ENCODE peak calls at places on chromosomes 12 and 14, in four cellular contexts. One of them, this sample, is unnamed.

GRCh38 chr12:114690267-114691135 is 6.5 kb upstream of the TBX3 start:
- DNase-seq in ovary: no peak
- DNase-seq in esophagus muscularis mucosa: no peak
- DNase-seq in tibial nerve: no peak
- DNase-seq in this sample: no peak

GRCh38 chr14:59060841-59061240 is 127.6 kb upstream of the DAAM1 start:
- DNase-seq in ovary: no peak
- DNase-seq in esophagus muscularis mucosa: no peak
- DNase-seq in tibial nerve: no peak
- DNase-seq in this sample: no peak

GRCh38 chr12:96981053-96981452 is 74.0 kb downstream of the NEDD1 start:
- DNase-seq in ovary: no peak
- DNase-seq in esophagus muscularis mucosa: no peak
- DNase-seq in tibial nerve: no peak
- DNase-seq in this sample: no peak

GRCh38 chr12:88248606-88249005 is 106.5 kb downstream of the TMTC3 start:
- DNase-seq in ovary: no peak
- DNase-seq in esophagus muscularis mucosa: no peak
- DNase-seq in tibial nerve: no peak
- DNase-seq in this sample: no peak

GRCh38 chr14:97634786-97635185 is 837.6 kb downstream of the VRK1 start:
- DNase-seq in ovary: no peak
- DNase-seq in esophagus muscularis mucosa: no peak
- DNase-seq in tibial nerve: no peak
- DNase-seq in this sample: no peak

GRCh38 chr12:113559466-113559865 is 87.8 kb upstream of the LHX5 start:
- DNase-seq in ovary: no peak
- DNase-seq in esophagus muscularis mucosa: no peak
- DNase-seq in tibial nerve: no peak
- DNase-seq in this sample: no peak

GRCh38 chr12:66742508-66743367 is 63.9 kb upstream of the GRIP1 start:
- DNase-seq in ovary: no peak
- DNase-seq in esophagus muscularis mucosa: no peak
- DNase-seq in tibial nerve: no peak
- DNase-seq in this sample: no peak

GRCh38 chr12:120474092-120474960 is 4.8 kb upstream of the SRSF9 start:
- DNase-seq in ovary: no peak
- DNase-seq in esophagus muscularis mucosa: no peak
- DNase-seq in tibial nerve: no peak
- DNase-seq in this sample: no peak

GRCh38 chr12:27511031-27511722 is 12.8 kb upstream of the PPFIBP1 start:
- DNase-seq in ovary: no peak
- DNase-seq in esophagus muscularis mucosa: no peak
- DNase-seq in tibial nerve: no peak
- DNase-seq in this sample: no peak

GRCh38 chr12:77087427-77087826 is 22.1 kb upstream of the E2F7 start:
- DNase-seq in ovary: no peak
- DNase-seq in esophagus muscularis mucosa: no peak
- DNase-seq in tibial nerve: no peak
- DNase-seq in this sample: no peak

GRCh38 chr12:62190081-62190480 is 70.1 kb upstream of the USP15 start:
- DNase-seq in ovary: no peak
- DNase-seq in esophagus muscularis mucosa: no peak
- DNase-seq in tibial nerve: no peak
- DNase-seq in this sample: no peak

GRCh38 chr14:37230551-37231194 is 32.9 kb downstream of the MIPOL1 start:
- DNase-seq in ovary: no peak
- DNase-seq in esophagus muscularis mucosa: no peak
- DNase-seq in tibial nerve: peak; percentile 44
- DNase-seq in this sample: no peak

GRCh38 chr14:20988717-20989116 is 1.1 kb upstream of the METTL17 start:
- DNase-seq in ovary: peak; percentile 25
- DNase-seq in esophagus muscularis mucosa: no peak
- DNase-seq in tibial nerve: no peak
- DNase-seq in this sample: no peak
- H3K4me3 ChIP-seq in ovary: no peak overlapping the region
- H3K4me3 ChIP-seq in esophagus muscularis mucosa: no peak overlapping the region
- H3K4me3 ChIP-seq in tibial nerve: no peak overlapping the region
- H3K4me3 ChIP-seq in this sample: no peak overlapping the region

GRCh38 chr14:73789996-73790581 is 61.5 kb upstream of the PTGR2 start:
- DNase-seq in ovary: peak; percentile 69
- DNase-seq in esophagus muscularis mucosa: no peak
- DNase-seq in tibial nerve: peak; percentile 73
- DNase-seq in this sample: peak; percentile 95
- TF ChIP-seq POLR2A in ovary: peak; percentile 58
- TF ChIP-seq POLR2A in esophagus muscularis mucosa: peak; percentile 59
- TF ChIP-seq POLR2A in tibial nerve: no peak
- TF ChIP-seq POLR2A in this sample: peak; percentile 69

GRCh38 chr14:33510991-33511390 is 439.9 kb downstream of the EGLN3 start:
- DNase-seq in ovary: no peak
- DNase-seq in esophagus muscularis mucosa: no peak
- DNase-seq in tibial nerve: no peak
- DNase-seq in this sample: no peak

GRCh38 chr14:33515441-33515840 is 435.4 kb downstream of the EGLN3 start:
- DNase-seq in ovary: no peak
- DNase-seq in esophagus muscularis mucosa: no peak
- DNase-seq in tibial nerve: no peak
- DNase-seq in this sample: no peak

GRCh38 chr14:33512201-33512600 is 438.7 kb downstream of the EGLN3 start:
- DNase-seq in ovary: no peak
- DNase-seq in esophagus muscularis mucosa: no peak
- DNase-seq in tibial nerve: no peak
- DNase-seq in this sample: no peak

GRCh38 chr14:33516898-33517436 is 433.9 kb downstream of the EGLN3 start:
- DNase-seq in ovary: no peak
- DNase-seq in esophagus muscularis mucosa: no peak
- DNase-seq in tibial nerve: no peak
- DNase-seq in this sample: no peak

GRCh38 chr14:33515899-33516298 is 435.0 kb downstream of the EGLN3 start:
- DNase-seq in ovary: no peak
- DNase-seq in esophagus muscularis mucosa: no peak
- DNase-seq in tibial nerve: no peak
- DNase-seq in this sample: no peak
- TF ChIP-seq EP300 in ovary: no peak
- TF ChIP-seq EP300 in esophagus muscularis mucosa: no peak
- TF ChIP-seq EP300 in tibial nerve: no peak
- TF ChIP-seq EP300 in this sample: no peak

DNA sequence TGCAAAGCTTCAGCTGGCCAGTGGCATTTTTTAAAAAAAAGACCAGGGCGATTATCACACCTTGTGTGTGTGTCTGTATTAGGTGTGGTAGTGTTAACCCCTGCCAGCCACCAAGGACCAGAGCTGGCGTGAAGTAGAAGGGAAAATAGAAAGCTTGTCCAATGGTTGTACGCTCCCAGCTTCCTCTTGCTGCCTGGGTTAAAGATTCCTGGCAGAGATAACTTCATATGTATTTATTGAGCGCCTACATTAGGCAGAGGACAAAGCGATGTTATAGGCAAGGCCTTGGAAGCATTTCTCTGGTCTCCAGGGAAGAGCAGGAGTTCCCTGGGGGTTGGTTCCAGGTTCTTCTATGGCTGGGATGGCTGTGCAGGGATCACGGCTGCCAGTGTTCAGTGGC is 3.2 kb downstream of the JDP2 start:
- DNase-seq in ovary: no peak
- DNase-seq in esophagus muscularis mucosa: no peak
- DNase-seq in tibial nerve: no peak
- DNase-seq in this sample: no peak
- H3K4me3 ChIP-seq in ovary: no peak overlapping the region
- H3K4me3 ChIP-seq in esophagus muscularis mucosa: peak overlapping the region; percentile 83
- H3K4me3 ChIP-seq in tibial nerve: peak overlapping the region; percentile 19
- H3K4me3 ChIP-seq in this sample: no peak overlapping the region

GRCh38 chr14:24093901-24094838 is at the start of gene PCK2:
- DNase-seq in ovary: peak; percentile 81
- DNase-seq in esophagus muscularis mucosa: peak; percentile 98
- DNase-seq in tibial nerve: peak; percentile 90
- DNase-seq in this sample: peak; percentile 98
- TF ChIP-seq POLR2A in ovary: peak; percentile 48
- TF ChIP-seq POLR2A in esophagus muscularis mucosa: peak; percentile 37
- TF ChIP-seq POLR2A in tibial nerve: no peak
- TF ChIP-seq POLR2A in this sample: no peak

GRCh38 chr12:90428881-90429280 is 526.1 kb downstream of the CCER1 start:
- DNase-seq in ovary: no peak
- DNase-seq in esophagus muscularis mucosa: no peak
- DNase-seq in tibial nerve: no peak
- DNase-seq in this sample: no peak

GRCh38 chr12:90423965-90424364 is 531.0 kb downstream of the CCER1 start:
- DNase-seq in ovary: no peak
- DNase-seq in esophagus muscularis mucosa: no peak
- DNase-seq in tibial nerve: no peak
- DNase-seq in this sample: no peak

DNA sequence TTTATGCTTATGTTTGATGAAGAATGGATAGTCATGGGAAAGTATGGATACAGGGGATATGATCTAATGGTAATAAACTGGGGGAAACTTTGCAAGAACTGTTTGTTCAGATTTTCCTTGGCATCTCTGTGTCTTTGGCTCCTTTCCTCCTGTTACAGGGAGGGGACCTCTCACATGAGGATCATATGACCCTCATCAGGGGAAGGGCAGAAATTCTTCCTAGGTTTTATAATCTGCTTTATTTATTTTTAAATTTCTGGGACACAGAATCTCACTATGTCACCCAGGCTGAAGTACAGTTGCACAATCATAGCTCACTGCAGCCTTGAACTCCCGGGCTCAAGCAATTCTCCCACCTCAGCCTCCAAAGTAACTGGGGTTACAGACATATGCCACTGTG is 526.5 kb downstream of the CCER1 start:
- DNase-seq in ovary: no peak
- DNase-seq in esophagus muscularis mucosa: no peak
- DNase-seq in tibial nerve: peak; percentile 56
- DNase-seq in this sample: peak; percentile 50
- TF ChIP-seq EP300 in ovary: no peak
- TF ChIP-seq EP300 in esophagus muscularis mucosa: no peak
- TF ChIP-seq EP300 in tibial nerve: no peak
- TF ChIP-seq EP300 in this sample: no peak